ENCODE peak calls at places on chromosomes 12 and 14, in nine cellular contexts. X is astrocyte of the cerebellum; Y is MM.1S; D is CD8-positive, alpha-beta T cell; T is heart left ventricle; B is cardiac muscle cell; G is A673; M is AG09309; F is fibroblast of villous mesenchyme. O is an unnamed sample.

GRCh38 chr12:11749943-11750690 is 100.6 kb downstream of the ETV6 start:
- DNase-seq in T (no peak), Y (peak), G (no peak), F (no peak), D (no peak), X (no peak), B (no peak), M (no peak), O (no peak)

GRCh38 chr12:109731231-109731731 is 17.7 kb downstream of the FAM222A start:
- DNase-seq in F (no peak), B (no peak), D (peak), G (no peak), T (no peak), X (no peak), Y (no peak), M (no peak), O (no peak)

GRCh38 chr12:80701388-80701787 is 6.0 kb upstream of the MYF6 start:
- DNase-seq in B (no peak), G (no peak), M (no peak), D (no peak), Y (no peak), F (no peak), T (no peak), X (no peak), O (no peak)

GRCh38 chr12:2495452-2496112 is 299.2 kb upstream of the FKBP4 start:
- DNase-seq in B (no peak), Y (no peak), G (no peak), F (no peak), D (no peak), M (no peak), X (no peak), T (peak), O (no peak)

GRCh38 chr14:89252887-89253532 is 164.0 kb downstream of the FOXN3 start:
- DNase-seq in F (peak), D (no peak), T (no peak), Y (no peak), X (no peak), B (peak), M (no peak), G (peak), O (no peak)

GRCh38 chr12:55972906-55973597 is 826 bp upstream of the RAB5B start:
- DNase-seq in X (no peak), G (no peak), T (no peak), F (no peak), M (no peak), B (no peak), D (peak), Y (no peak), O (no peak)

GRCh38 chr12:96419576-96420254 is 19.5 kb upstream of the CDK17 start:
- DNase-seq in G (no peak), T (no peak), Y (no peak), F (no peak), M (no peak), X (no peak), B (no peak), D (no peak), O (no peak)

GRCh38 chr14:103607039-103607668 is 21.9 kb upstream of the KLC1 start:
- DNase-seq in M (peak), D (peak), B (peak), G (peak), F (peak), Y (peak), T (peak), X (peak), O (peak)

GRCh38 chr12:93197067-93197593 is 180.6 kb upstream of the NUDT4 start:
- DNase-seq in G (no peak), Y (no peak), B (no peak), M (no peak), X (no peak), D (no peak), F (peak), T (no peak), O (no peak)

GRCh38 chr12:94535614-94535932 is 75.9 kb upstream of the CEP83 start:
- DNase-seq in M (no peak), D (no peak), Y (no peak), T (no peak), G (peak), F (no peak), B (no peak), X (no peak), O (no peak)

GRCh38 chr12:53543539-53543938 is 36.3 kb upstream of the NPFF start:
- DNase-seq in T (peak), G (peak), X (peak), Y (peak), M (peak), F (peak), B (peak), D (peak), O (no peak)

GRCh38 chr12:6539276-6540134 is 5.2 kb downstream of the GAPDH start:
- DNase-seq in B (no peak), X (no peak), T (no peak), D (no peak), G (no peak), M (no peak), Y (no peak), F (no peak), O (no peak)

GRCh38 chr12:102879144-102879763 is 37.8 kb downstream of the PAH start:
- DNase-seq in B (peak), T (no peak), D (no peak), F (peak), Y (peak), G (peak), M (peak), X (peak), O (peak)

GRCh38 chr12:108069766-108070165 is 59.3 kb upstream of the WSCD2 start:
- DNase-seq in D (no peak), M (no peak), B (no peak), Y (no peak), G (no peak), T (no peak), F (no peak), X (no peak), O (no peak)
- TF ChIP-seq CTCF in D (no peak), M (no peak), B (no peak), Y (no peak), G (no peak), T (no peak), F (no peak), X (no peak), O (no peak)

DNA sequence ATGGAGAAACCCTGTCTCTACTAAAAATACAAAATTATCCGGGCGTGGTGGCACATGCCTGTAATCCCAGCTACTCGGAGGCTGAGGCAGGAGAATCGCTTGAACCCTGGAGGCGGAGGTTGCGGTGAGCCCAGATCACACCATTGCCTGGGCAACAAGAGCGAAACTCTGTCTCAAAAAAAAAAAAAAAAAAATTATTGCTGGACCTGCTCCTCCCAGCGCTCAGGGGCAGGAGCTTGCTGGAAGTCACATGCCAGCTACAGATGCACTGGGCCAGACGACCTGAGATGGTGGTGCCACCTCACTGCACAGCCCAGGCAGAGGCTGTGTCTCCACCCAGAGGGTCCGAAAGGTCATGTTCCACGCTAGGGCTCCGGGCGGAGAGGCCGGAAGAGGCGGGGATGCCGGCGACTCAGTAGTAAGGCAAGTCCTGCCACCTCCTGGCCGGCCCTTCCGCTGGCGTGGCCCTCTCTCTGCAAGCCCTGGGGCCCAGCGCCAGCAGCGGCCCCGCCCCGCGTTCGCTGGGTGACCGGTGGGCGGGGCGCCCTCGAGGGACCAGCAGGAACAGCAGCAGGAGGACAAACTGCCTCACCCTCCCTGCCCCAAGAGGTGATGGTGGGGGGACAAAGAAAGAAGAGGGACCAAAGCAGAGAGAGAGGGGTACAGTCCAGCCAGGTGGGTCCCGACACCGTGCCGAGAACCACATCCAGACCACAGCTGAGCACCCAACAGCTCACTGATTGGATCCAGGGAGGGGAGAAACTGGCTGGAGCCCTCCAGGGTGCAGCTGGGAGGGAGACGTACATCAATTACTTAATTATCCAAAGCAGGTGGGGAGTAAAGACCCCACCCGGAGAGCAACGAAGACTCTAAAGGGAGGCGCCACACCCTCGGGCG is 3.6 kb upstream of the RHOF start:
- DNase-seq in D (no peak), M (no peak), F (peak), G (no peak), X (no peak), Y (no peak), B (peak), T (peak), O (no peak)
- H3K4me3 ChIP-seq in D (no peak), M (peak), F (peak), G (no peak), X (peak), Y (no peak), B (peak), T (peak), O (peak)

GRCh38 chr14:22099942-22100763 is 426.5 kb upstream of the OR4E1 start:
- DNase-seq in G (peak), Y (peak), B (peak), M (no peak), X (peak), T (peak), F (peak), D (peak), O (peak)
- TF ChIP-seq CTCF in G (peak), Y (peak), B (peak), M (peak), X (peak), T (peak), F (peak), D (peak), O (peak)

GRCh38 chr12:52432559-52433207 is 1.5 kb downstream of the KRT75 start:
- DNase-seq in M (no peak), Y (no peak), F (no peak), X (no peak), G (no peak), B (no peak), T (no peak), D (no peak), O (no peak)

GRCh38 chr12:52434760-52435530 is 774 bp upstream of the KRT75 start:
- DNase-seq in M (no peak), F (no peak), B (no peak), X (no peak), Y (no peak), T (no peak), D (no peak), G (no peak), O (no peak)

GRCh38 chr12:52435659-52435999 is 1.5 kb upstream of the KRT75 start:
- DNase-seq in X (no peak), M (no peak), F (no peak), G (no peak), B (no peak), T (no peak), D (no peak), Y (no peak), O (no peak)

GRCh38 chr12:52433501-52434095 is 573 bp downstream of the KRT75 start:
- DNase-seq in X (no peak), F (no peak), Y (no peak), T (no peak), D (no peak), B (no peak), M (no peak), G (no peak), O (no peak)

DNA sequence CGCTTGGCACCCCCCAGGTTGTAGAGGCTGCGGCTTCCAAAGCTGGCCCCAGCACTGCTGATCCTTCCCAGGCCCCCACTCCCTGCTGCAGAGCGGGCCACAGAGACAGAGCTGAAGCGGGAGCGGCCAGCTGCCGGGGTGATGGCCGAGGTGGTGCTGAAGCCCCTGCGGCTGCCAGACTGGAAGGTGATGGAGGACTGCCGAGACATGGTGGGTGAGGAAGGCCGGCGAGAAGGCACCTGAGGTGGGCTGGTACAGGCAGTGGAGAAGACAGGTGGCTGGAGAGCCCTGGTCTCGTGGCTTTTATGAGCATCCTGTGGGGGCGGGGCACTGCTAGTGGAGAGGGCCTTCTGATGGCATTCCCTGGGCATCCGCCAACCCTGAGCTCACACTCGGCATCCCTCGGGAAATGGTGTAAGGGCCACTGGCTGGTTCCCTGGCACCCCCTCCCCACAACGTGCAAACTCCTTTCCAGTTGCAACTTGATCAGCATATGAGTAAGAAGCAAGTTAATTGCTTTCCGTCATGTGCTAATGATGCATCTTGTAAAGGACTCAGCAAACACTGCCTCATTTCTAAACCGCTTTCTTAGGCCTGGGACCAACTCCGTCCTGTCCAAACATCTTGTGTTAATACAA is at the start of gene KRT75:
- DNase-seq in D (no peak), T (no peak), B (no peak), F (no peak), G (peak), Y (no peak), M (no peak), X (no peak), O (no peak)
- H3K4me3 ChIP-seq in D (no peak), T (no peak), B (no peak), F (no peak), G (no peak), Y (no peak), M (no peak), X (no peak), O (no peak)